ENCODE peak calls at places on chromosomes 12 and 14, in eight cellular contexts. One of them, this sample, is unnamed.

GRCh38 chr12:109347579-109347978 is at the start of gene MYO1H:
- DNase-seq in OCI-LY7: no peak
- DNase-seq in GM23338: no peak
- DNase-seq in Karpas-422: no peak
- DNase-seq in IMR-90: no peak
- DNase-seq in fibroblast of lung: no peak
- DNase-seq in neural progenitor cell: no peak
- DNase-seq in HepG2: no peak
- DNase-seq in this sample: no peak

GRCh38 chr12:58541300-58541690 is 379.0 kb downstream of the LRIG3 start:
- DNase-seq in OCI-LY7: no peak
- DNase-seq in GM23338: peak
- DNase-seq in Karpas-422: no peak
- DNase-seq in IMR-90: peak
- DNase-seq in fibroblast of lung: no peak
- DNase-seq in neural progenitor cell: no peak
- DNase-seq in HepG2: no peak
- DNase-seq in this sample: no peak

GRCh38 chr14:89384023-89384422 is 33.0 kb downstream of the FOXN3 start:
- DNase-seq in OCI-LY7: peak
- DNase-seq in GM23338: no peak
- DNase-seq in Karpas-422: peak
- DNase-seq in IMR-90: no peak
- DNase-seq in fibroblast of lung: no peak
- DNase-seq in neural progenitor cell: no peak
- DNase-seq in HepG2: no peak
- DNase-seq in this sample: no peak

GRCh38 chr12:16121953-16122352 is 155.5 kb downstream of the SLC15A5 start:
- DNase-seq in OCI-LY7: no peak
- DNase-seq in GM23338: peak
- DNase-seq in Karpas-422: no peak
- DNase-seq in IMR-90: no peak
- DNase-seq in fibroblast of lung: no peak
- DNase-seq in neural progenitor cell: peak
- DNase-seq in HepG2: no peak
- DNase-seq in this sample: no peak

GRCh38 chr12:102992297-102992696 is 34.8 kb downstream of the ASCL1 start:
- DNase-seq in OCI-LY7: no peak
- DNase-seq in GM23338: no peak
- DNase-seq in Karpas-422: no peak
- DNase-seq in IMR-90: no peak
- DNase-seq in fibroblast of lung: no peak
- DNase-seq in neural progenitor cell: no peak
- DNase-seq in HepG2: peak
- DNase-seq in this sample: no peak

GRCh38 chr12:57475271-57476161 is 4.2 kb downstream of the ARHGAP9 start:
- DNase-seq in OCI-LY7: no peak
- DNase-seq in GM23338: peak
- DNase-seq in Karpas-422: no peak
- DNase-seq in IMR-90: no peak
- DNase-seq in fibroblast of lung: no peak
- DNase-seq in neural progenitor cell: peak
- DNase-seq in HepG2: no peak
- DNase-seq in this sample: no peak

GRCh38 chr12:123038966-123039365 is 58.5 kb downstream of the ARL6IP4 start:
- DNase-seq in OCI-LY7: no peak
- DNase-seq in GM23338: no peak
- DNase-seq in Karpas-422: no peak
- DNase-seq in IMR-90: no peak
- DNase-seq in fibroblast of lung: no peak
- DNase-seq in neural progenitor cell: no peak
- DNase-seq in HepG2: no peak
- DNase-seq in this sample: no peak

GRCh38 chr12:79155703-79156102 is 291.1 kb downstream of the SYT1 start:
- DNase-seq in OCI-LY7: no peak
- DNase-seq in GM23338: no peak
- DNase-seq in Karpas-422: no peak
- DNase-seq in IMR-90: peak
- DNase-seq in fibroblast of lung: peak
- DNase-seq in neural progenitor cell: no peak
- DNase-seq in HepG2: no peak
- DNase-seq in this sample: no peak

GRCh38 chr14:99930420-99931274 is 134.6 kb upstream of the EVL start:
- DNase-seq in OCI-LY7: no peak
- DNase-seq in GM23338: no peak
- DNase-seq in Karpas-422: no peak
- DNase-seq in IMR-90: no peak
- DNase-seq in fibroblast of lung: peak
- DNase-seq in neural progenitor cell: no peak
- DNase-seq in HepG2: no peak
- DNase-seq in this sample: no peak

GRCh38 chr12:87953257-87953860 is 75.8 kb downstream of the C12orf50 start:
- DNase-seq in OCI-LY7: peak
- DNase-seq in GM23338: peak
- DNase-seq in Karpas-422: peak
- DNase-seq in IMR-90: peak
- DNase-seq in fibroblast of lung: peak
- DNase-seq in neural progenitor cell: peak
- DNase-seq in HepG2: peak
- DNase-seq in this sample: no peak

GRCh38 chr12:103503546-103504480 is 8.0 kb upstream of the C12orf42 start:
- DNase-seq in OCI-LY7: peak
- DNase-seq in GM23338: peak
- DNase-seq in Karpas-422: peak
- DNase-seq in IMR-90: no peak
- DNase-seq in fibroblast of lung: no peak
- DNase-seq in neural progenitor cell: peak
- DNase-seq in HepG2: peak
- DNase-seq in this sample: no peak

GRCh38 chr12:93823616-93824410 is 146.6 kb downstream of the CRADD start:
- DNase-seq in OCI-LY7: no peak
- DNase-seq in GM23338: no peak
- DNase-seq in Karpas-422: no peak
- DNase-seq in IMR-90: no peak
- DNase-seq in fibroblast of lung: peak
- DNase-seq in neural progenitor cell: no peak
- DNase-seq in HepG2: no peak
- DNase-seq in this sample: no peak

GRCh38 chr12:38771871-38772270 is 133.5 kb downstream of the CPNE8 start:
- DNase-seq in OCI-LY7: no peak
- DNase-seq in GM23338: no peak
- DNase-seq in Karpas-422: no peak
- DNase-seq in IMR-90: no peak
- DNase-seq in fibroblast of lung: no peak
- DNase-seq in neural progenitor cell: no peak
- DNase-seq in HepG2: no peak
- DNase-seq in this sample: no peak

GRCh38 chr14:20873370-20874177 is 17.6 kb upstream of the RNASE3 start:
- DNase-seq in OCI-LY7: peak
- DNase-seq in GM23338: peak
- DNase-seq in Karpas-422: peak
- DNase-seq in IMR-90: peak
- DNase-seq in fibroblast of lung: peak
- DNase-seq in neural progenitor cell: peak
- DNase-seq in HepG2: peak
- DNase-seq in this sample: peak

GRCh38 chr12:22865822-22866221 is 240.9 kb downstream of the ETNK1 start:
- DNase-seq in OCI-LY7: no peak
- DNase-seq in GM23338: no peak
- DNase-seq in Karpas-422: no peak
- DNase-seq in IMR-90: no peak
- DNase-seq in fibroblast of lung: no peak
- DNase-seq in neural progenitor cell: no peak
- DNase-seq in HepG2: no peak
- DNase-seq in this sample: no peak

GRCh38 chr12:67414011-67414715 is 145.0 kb downstream of the CAND1 start:
- DNase-seq in OCI-LY7: no peak
- DNase-seq in GM23338: peak
- DNase-seq in Karpas-422: no peak
- DNase-seq in IMR-90: no peak
- DNase-seq in fibroblast of lung: no peak
- DNase-seq in neural progenitor cell: no peak
- DNase-seq in HepG2: no peak
- DNase-seq in this sample: no peak

GRCh38 chr14:50047274-50047676 is 69.1 kb downstream of the VCPKMT start:
- DNase-seq in OCI-LY7: peak
- DNase-seq in GM23338: no peak
- DNase-seq in Karpas-422: peak
- DNase-seq in IMR-90: no peak
- DNase-seq in fibroblast of lung: no peak
- DNase-seq in neural progenitor cell: no peak
- DNase-seq in HepG2: peak
- DNase-seq in this sample: peak

GRCh38 chr14:50051706-50052105 is 64.7 kb downstream of the VCPKMT start:
- DNase-seq in OCI-LY7: no peak
- DNase-seq in GM23338: no peak
- DNase-seq in Karpas-422: no peak
- DNase-seq in IMR-90: no peak
- DNase-seq in fibroblast of lung: no peak
- DNase-seq in neural progenitor cell: no peak
- DNase-seq in HepG2: no peak
- DNase-seq in this sample: no peak

GRCh38 chr14:50051106-50051505 is 65.3 kb downstream of the VCPKMT start:
- DNase-seq in OCI-LY7: no peak
- DNase-seq in GM23338: no peak
- DNase-seq in Karpas-422: no peak
- DNase-seq in IMR-90: no peak
- DNase-seq in fibroblast of lung: no peak
- DNase-seq in neural progenitor cell: no peak
- DNase-seq in HepG2: no peak
- DNase-seq in this sample: no peak

GRCh38 chr14:50050171-50050570 is 66.2 kb downstream of the VCPKMT start:
- DNase-seq in OCI-LY7: no peak
- DNase-seq in GM23338: no peak
- DNase-seq in Karpas-422: no peak
- DNase-seq in IMR-90: no peak
- DNase-seq in fibroblast of lung: no peak
- DNase-seq in neural progenitor cell: no peak
- DNase-seq in HepG2: no peak
- DNase-seq in this sample: no peak

GRCh38 chr14:50049703-50050102 is 66.7 kb downstream of the VCPKMT start:
- DNase-seq in OCI-LY7: no peak
- DNase-seq in GM23338: no peak
- DNase-seq in Karpas-422: no peak
- DNase-seq in IMR-90: no peak
- DNase-seq in fibroblast of lung: no peak
- DNase-seq in neural progenitor cell: no peak
- DNase-seq in HepG2: no peak
- DNase-seq in this sample: no peak
- H2AFZ ChIP-seq in OCI-LY7: no peak
- H2AFZ ChIP-seq in GM23338: no peak
- H2AFZ ChIP-seq in Karpas-422: no peak
- H2AFZ ChIP-seq in IMR-90: no peak
- H2AFZ ChIP-seq in fibroblast of lung: no peak
- H2AFZ ChIP-seq in neural progenitor cell: no peak
- H2AFZ ChIP-seq in HepG2: no peak
- H2AFZ ChIP-seq in this sample: no peak

DNA sequence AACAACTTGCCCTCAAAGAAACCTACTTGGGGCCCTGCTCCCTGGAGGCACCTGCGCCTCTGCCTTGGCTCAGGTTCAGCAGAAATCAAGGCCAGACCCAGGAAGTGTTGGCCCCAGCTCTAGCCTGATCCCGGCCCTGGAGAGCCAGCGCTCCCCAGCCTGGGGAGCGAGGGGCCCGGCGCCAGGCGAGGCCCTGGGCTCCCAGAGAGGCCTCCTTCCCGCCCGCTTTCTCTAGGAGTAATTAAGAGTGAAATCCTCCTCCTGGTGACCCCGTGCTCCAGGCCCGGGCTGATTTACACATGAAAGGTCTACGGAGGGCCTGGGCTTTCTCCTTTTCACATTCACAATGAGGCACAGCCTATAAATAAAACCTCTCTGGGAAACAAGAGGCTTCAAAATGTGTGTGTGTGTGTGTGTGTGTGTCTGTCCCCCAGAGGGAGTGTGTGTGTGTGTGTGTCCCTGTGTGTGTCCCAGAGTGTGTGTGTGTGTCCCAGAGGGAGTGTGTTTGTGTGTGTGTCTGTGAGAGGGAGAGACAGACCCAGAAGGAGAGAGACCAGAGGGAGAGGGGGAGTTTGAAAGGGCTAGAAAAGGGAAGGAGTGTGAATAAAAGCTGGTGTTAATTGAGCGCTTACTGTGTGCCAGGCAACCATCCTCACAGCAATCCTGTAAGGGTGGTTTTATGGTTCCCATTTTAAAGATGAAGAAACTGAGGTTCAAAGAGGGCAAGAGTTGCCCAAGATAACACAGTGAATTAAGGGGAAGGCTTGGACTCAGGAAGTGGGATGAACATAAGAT is 23.8 kb upstream of the COX6A1 start:
- DNase-seq in OCI-LY7: no peak
- DNase-seq in GM23338: peak
- DNase-seq in Karpas-422: no peak
- DNase-seq in IMR-90: no peak
- DNase-seq in fibroblast of lung: no peak
- DNase-seq in neural progenitor cell: peak
- DNase-seq in HepG2: no peak
- DNase-seq in this sample: no peak
- H2AFZ ChIP-seq in OCI-LY7: no peak
- H2AFZ ChIP-seq in GM23338: no peak
- H2AFZ ChIP-seq in Karpas-422: no peak
- H2AFZ ChIP-seq in IMR-90: peak
- H2AFZ ChIP-seq in fibroblast of lung: no peak
- H2AFZ ChIP-seq in neural progenitor cell: no peak
- H2AFZ ChIP-seq in HepG2: peak
- H2AFZ ChIP-seq in this sample: no peak

GRCh38 chr12:75366629-75367028 is 24.3 kb upstream of the GLIPR1L2 start:
- DNase-seq in OCI-LY7: no peak
- DNase-seq in GM23338: peak
- DNase-seq in Karpas-422: no peak
- DNase-seq in IMR-90: peak
- DNase-seq in fibroblast of lung: peak
- DNase-seq in neural progenitor cell: no peak
- DNase-seq in HepG2: no peak
- DNase-seq in this sample: no peak
- H2AFZ ChIP-seq in OCI-LY7: no peak
- H2AFZ ChIP-seq in GM23338: no peak
- H2AFZ ChIP-seq in Karpas-422: no peak
- H2AFZ ChIP-seq in IMR-90: peak
- H2AFZ ChIP-seq in fibroblast of lung: no peak
- H2AFZ ChIP-seq in neural progenitor cell: no peak
- H2AFZ ChIP-seq in HepG2: no peak
- H2AFZ ChIP-seq in this sample: no peak

GRCh38 chr14:46717211-46717610 is 65.6 kb upstream of the RPL10L start:
- DNase-seq in OCI-LY7: no peak
- DNase-seq in GM23338: no peak
- DNase-seq in Karpas-422: no peak
- DNase-seq in IMR-90: no peak
- DNase-seq in fibroblast of lung: no peak
- DNase-seq in neural progenitor cell: no peak
- DNase-seq in HepG2: no peak
- DNase-seq in this sample: no peak
- H2AFZ ChIP-seq in OCI-LY7: no peak
- H2AFZ ChIP-seq in GM23338: no peak
- H2AFZ ChIP-seq in Karpas-422: no peak
- H2AFZ ChIP-seq in IMR-90: no peak
- H2AFZ ChIP-seq in fibroblast of lung: no peak
- H2AFZ ChIP-seq in neural progenitor cell: no peak
- H2AFZ ChIP-seq in HepG2: no peak
- H2AFZ ChIP-seq in this sample: no peak

This sample was measured in PC-9.